ENCODE peak calls at places on chromosomes 4 and X, in eight cellular contexts. V, B, X, R, P, N, L and Y are unnamed samples.

GRCh38 chr4:24763631-24764302 is 31.6 kb upstream of the SOD3 start:
- DNase-seq in V (no peak), B (no peak), X (no peak), R (no peak), P (no peak), N (peak), L (no peak), Y (no peak)

GRCh38 chrX:74422576-74423288 is 1.4 kb downstream of the SLC16A2 start:
- DNase-seq in V (peak), B (no peak), X (no peak), R (peak), P (no peak), N (peak), L (peak), Y (peak)

GRCh38 chr4:8846046-8846720 is 25.5 kb downstream of the HMX1 start:
- DNase-seq in V (peak), B (no peak), X (no peak), R (no peak), P (no peak), N (peak), L (no peak), Y (peak)

GRCh38 chr4:55617587-55618197 is 18.4 kb downstream of the NMU start:
- DNase-seq in V (no peak), B (no peak), X (no peak), R (no peak), P (no peak), N (no peak), L (no peak), Y (no peak)

GRCh38 chr4:15333692-15334633 is 93.9 kb upstream of the C1QTNF7 start:
- DNase-seq in V (no peak), B (no peak), X (no peak), R (no peak), P (no peak), N (no peak), L (no peak), Y (no peak)

GRCh38 chrX:70504772-70505450 is 60.3 kb downstream of the DLG3 start:
- DNase-seq in V (no peak), B (no peak), X (no peak), R (no peak), P (no peak), N (no peak), L (no peak), Y (no peak)

GRCh38 chrX:154515803-154516654 is at the start of gene FAM3A:
- DNase-seq in V (peak), B (no peak), X (peak), R (peak), P (peak), N (peak), L (peak), Y (peak)

GRCh38 chrX:57270980-57271379 is 15.5 kb upstream of the FAAH2 start:
- DNase-seq in V (no peak), B (no peak), X (no peak), R (no peak), P (no peak), N (no peak), L (no peak), Y (no peak)

GRCh38 chr4:15832523-15833451 is 54.7 kb downstream of the CD38 start:
- DNase-seq in V (no peak), B (no peak), X (no peak), R (no peak), P (no peak), N (no peak), L (no peak), Y (no peak)

GRCh38 chr4:163107754-163108153 is 58.9 kb downstream of the NAF1 start:
- DNase-seq in V (no peak), B (no peak), X (no peak), R (no peak), P (no peak), N (no peak), L (peak), Y (no peak)

GRCh38 chr4:137601924-137602323 is 69.6 kb upstream of the PCDH18 start:
- DNase-seq in V (no peak), B (no peak), X (no peak), R (no peak), P (no peak), N (no peak), L (no peak), Y (no peak)

GRCh38 chr4:138919094-138919936 is 96.3 kb upstream of the NOCT start:
- DNase-seq in V (peak), B (no peak), X (peak), R (no peak), P (no peak), N (peak), L (peak), Y (peak)

GRCh38 chr4:41215155-41215554 is 813 bp upstream of the APBB2 start:
- DNase-seq in V (no peak), B (no peak), X (no peak), R (no peak), P (no peak), N (no peak), L (peak), Y (no peak)

GRCh38 chr4:139028191-139028661 is 12.6 kb downstream of the NOCT start:
- DNase-seq in V (no peak), B (no peak), X (no peak), R (no peak), P (no peak), N (no peak), L (no peak), Y (no peak)

GRCh38 chr4:127687580-127687979 is 42.6 kb upstream of the SLC25A31 start:
- DNase-seq in V (no peak), B (no peak), X (no peak), R (no peak), P (no peak), N (no peak), L (no peak), Y (no peak)

GRCh38 chrX:153929576-153929975 is 3.5 kb upstream of the ARHGAP4 start:
- DNase-seq in V (no peak), B (no peak), X (no peak), R (no peak), P (no peak), N (no peak), L (no peak), Y (peak)

GRCh38 chrX:131270085-131270484 is 19.0 kb downstream of the IGSF1 start:
- DNase-seq in V (no peak), B (no peak), X (no peak), R (no peak), P (no peak), N (no peak), L (no peak), Y (no peak)

GRCh38 chr4:101242441-101242840 is 104.9 kb downstream of the PPP3CA start:
- DNase-seq in V (no peak), B (no peak), X (no peak), R (no peak), P (no peak), N (no peak), L (no peak), Y (no peak)

GRCh38 chrX:12032082-12032481 is 106.2 kb upstream of the FRMPD4 start:
- DNase-seq in V (no peak), B (no peak), X (no peak), R (no peak), P (no peak), N (no peak), L (no peak), Y (no peak)

GRCh38 chrX:13891367-13892146 is 74.7 kb upstream of the GPM6B start:
- DNase-seq in V (no peak), B (no peak), X (no peak), R (no peak), P (no peak), N (no peak), L (no peak), Y (no peak)

GRCh38 chr4:6688879-6689505 is 4.7 kb upstream of the S100P start:
- DNase-seq in V (peak), B (no peak), X (peak), R (no peak), P (no peak), N (peak), L (peak), Y (peak)
- TF ChIP-seq POLR2AphosphoS5 in V (no peak), B (no peak), X (peak), R (no peak), P (no peak), N (no peak), L (no peak), Y (no peak)

DNA sequence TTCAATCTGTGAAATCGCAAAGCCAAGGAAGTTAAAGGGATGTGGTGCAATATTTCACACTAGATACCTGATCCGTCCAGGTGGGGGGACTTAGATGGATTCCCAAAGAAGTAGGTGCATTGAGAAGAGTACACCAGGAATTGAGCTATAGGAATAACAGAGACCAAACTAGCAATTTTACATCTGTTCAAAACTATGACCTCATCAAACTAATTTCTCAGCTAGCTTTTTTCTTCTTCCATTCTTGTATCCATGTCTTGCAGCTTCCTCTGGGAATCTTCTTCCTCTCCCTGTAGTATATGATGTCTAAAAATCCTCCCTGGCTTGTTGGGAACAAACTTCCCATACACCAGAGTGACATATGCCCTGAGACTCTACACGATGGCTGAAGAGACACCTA is 51.0 kb upstream of the PTPN13 start:
- DNase-seq in V (no peak), B (no peak), X (no peak), R (no peak), P (no peak), N (no peak), L (no peak), Y (no peak)
- H3K27ac ChIP-seq in V (no peak), B (no peak), X (no peak), R (no peak), P (no peak), N (no peak), L (no peak), Y (no peak)

GRCh38 chr4:12861422-12861821 is 622.7 kb downstream of the RAB28 start:
- DNase-seq in V (no peak), B (no peak), X (no peak), R (no peak), P (no peak), N (no peak), L (no peak), Y (no peak)
- TF ChIP-seq POLR2AphosphoS5 in V (no peak), B (no peak), X (no peak), R (no peak), P (no peak), N (no peak), L (no peak), Y (no peak)

DNA sequence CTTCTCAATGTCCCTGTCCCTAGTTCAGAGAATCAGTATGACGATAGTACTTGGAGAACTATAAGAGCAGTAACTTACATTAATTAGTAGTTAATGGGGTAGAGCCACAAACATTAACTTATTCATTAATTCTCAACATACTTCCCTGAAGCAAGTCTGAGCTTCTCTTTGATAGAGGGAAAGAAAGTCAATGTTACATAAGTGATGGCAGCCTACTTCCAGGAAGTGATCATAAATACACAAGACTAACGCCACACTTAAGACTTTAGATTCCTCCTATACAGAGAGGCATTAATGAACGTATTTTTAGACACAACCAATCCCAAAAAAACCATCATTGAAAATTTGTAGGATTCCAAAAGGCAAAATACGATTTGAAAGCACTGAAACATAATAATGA is 33.8 kb downstream of the TSPAN5 start:
- DNase-seq in V (no peak), B (no peak), X (no peak), R (no peak), P (no peak), N (no peak), L (no peak), Y (no peak)
- H3K27ac ChIP-seq in V (no peak), B (no peak), X (no peak), R (no peak), P (no peak), N (no peak), L (no peak), Y (peak)

GRCh38 chr4:153523171-153523757 is 57.1 kb downstream of the TMEM131L start:
- DNase-seq in V (no peak), B (no peak), X (no peak), R (no peak), P (no peak), N (no peak), L (no peak), Y (no peak)

GRCh38 chr4:153522800-153523089 is 56.6 kb downstream of the TMEM131L start:
- DNase-seq in V (no peak), B (no peak), X (no peak), R (no peak), P (no peak), N (no peak), L (no peak), Y (no peak)

GRCh38 chr4:153520871-153521329 is 54.7 kb downstream of the TMEM131L start:
- DNase-seq in V (no peak), B (no peak), X (peak), R (no peak), P (no peak), N (no peak), L (no peak), Y (no peak)

GRCh38 chr4:153521467-153521866 is 55.3 kb downstream of the TMEM131L start:
- DNase-seq in V (no peak), B (no peak), X (no peak), R (no peak), P (no peak), N (no peak), L (no peak), Y (no peak)

GRCh38 chr4:153521995-153522799 is 56.0 kb downstream of the TMEM131L start:
- DNase-seq in V (no peak), B (no peak), X (no peak), R (no peak), P (no peak), N (no peak), L (no peak), Y (no peak)
- TF ChIP-seq POLR2AphosphoS5 in V (no peak), B (no peak), X (no peak), R (no peak), P (no peak), N (no peak), L (no peak), Y (peak)

DNA sequence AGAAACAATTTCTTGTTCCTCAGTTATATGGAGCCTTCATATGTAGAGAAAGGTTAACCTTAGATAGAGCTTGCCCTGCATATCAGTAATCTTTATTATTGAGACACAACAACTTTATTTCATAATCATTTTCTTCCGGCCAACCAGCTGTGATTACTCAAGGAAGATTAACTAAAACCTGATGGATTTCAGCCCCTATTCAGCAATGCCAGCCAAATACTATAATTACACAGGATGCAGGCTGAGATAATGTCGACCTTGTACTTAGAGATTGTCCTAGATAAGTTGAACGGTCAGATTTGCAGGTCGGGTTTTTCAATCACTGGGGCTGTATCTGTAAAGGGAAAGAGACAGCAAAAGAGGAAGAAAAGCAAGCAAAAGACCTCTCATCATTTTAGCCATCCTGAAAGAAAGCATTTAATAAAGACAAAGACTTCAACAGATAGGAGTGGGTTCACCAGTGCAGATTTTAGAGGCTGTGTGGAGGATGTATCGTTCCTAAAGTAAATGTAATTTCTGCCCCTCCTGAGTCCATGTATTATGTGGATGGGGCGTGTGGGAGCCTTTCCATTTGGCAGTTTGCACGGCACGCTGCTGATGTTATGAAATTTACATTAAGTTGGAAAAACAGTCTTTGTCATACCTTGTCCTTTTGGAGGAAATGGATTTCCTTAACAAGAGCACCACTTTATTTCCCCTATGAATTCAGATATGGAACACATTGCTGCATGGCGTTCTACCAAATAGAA is 496.6 kb downstream of the SPRY1 start:
- DNase-seq in V (no peak), B (no peak), X (no peak), R (no peak), P (no peak), N (no peak), L (peak), Y (no peak)
- H3K27ac ChIP-seq in V (peak), B (no peak), X (no peak), R (peak), P (peak), N (peak), L (peak), Y (peak)

DNA sequence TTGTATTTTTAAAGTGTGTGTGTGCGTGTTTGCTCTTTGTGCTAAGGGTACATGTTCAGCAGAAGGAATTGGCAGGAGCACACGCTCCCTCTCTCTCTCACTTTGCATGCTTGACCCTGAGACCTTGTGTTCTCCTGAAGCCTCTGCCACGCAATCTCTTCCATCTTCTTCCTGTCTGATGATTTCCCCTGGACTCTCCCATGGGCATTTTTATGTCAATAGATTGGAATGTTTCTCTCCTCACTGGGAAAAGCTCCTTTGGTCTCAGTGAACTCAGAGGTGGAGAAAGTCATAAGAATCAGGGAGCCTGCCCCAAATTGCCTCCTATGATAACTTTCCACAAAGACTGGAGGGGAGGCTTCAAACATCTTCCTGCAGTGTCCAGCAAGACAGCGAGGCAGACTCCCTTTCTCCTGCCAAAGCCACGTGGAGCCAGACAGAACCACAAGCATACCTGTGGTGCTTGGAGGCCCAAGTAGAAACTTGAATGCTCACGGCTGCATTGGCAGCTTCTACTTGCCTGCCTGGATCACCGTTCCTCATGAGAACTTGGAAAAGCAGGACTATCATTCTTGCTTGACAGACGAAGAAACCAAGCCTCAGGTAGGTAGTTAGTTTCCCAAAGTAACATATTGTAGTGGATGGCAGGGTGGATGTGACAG is 216.1 kb upstream of the SFRP2 start:
- DNase-seq in V (no peak), B (no peak), X (no peak), R (no peak), P (no peak), N (no peak), L (no peak), Y (no peak)
- TF ChIP-seq POLR2AphosphoS5 in V (peak), B (no peak), X (no peak), R (no peak), P (no peak), N (peak), L (no peak), Y (no peak)